ENCODE peak calls at places on chromosomes 7 and 10, in six cellular contexts. One of them, this sample, is unnamed.

GRCh38 chr10:113735913-113736312 is 15.6 kb upstream of the PLEKHS1 start:
- DNase-seq in GM12878: no peak
- DNase-seq in GM12891: no peak
- DNase-seq in HepG2: peak
- DNase-seq in K562: no peak
- DNase-seq in H1: no peak
- DNase-seq in this sample: no peak

GRCh38 chr7:39667354-39667923 is 44.1 kb downstream of the RALA start:
- DNase-seq in K562: no peak
- DNase-seq in H1: no peak
- DNase-seq in HepG2: no peak
- DNase-seq in GM12878: no peak
- DNase-seq in GM12891: no peak
- DNase-seq in this sample: no peak

GRCh38 chr10:76839276-76839675 is 798.3 kb downstream of the KCNMA1 start:
- DNase-seq in GM12878: no peak
- DNase-seq in GM12891: no peak
- DNase-seq in K562: no peak
- DNase-seq in HepG2: no peak
- DNase-seq in H1: no peak
- DNase-seq in this sample: no peak

GRCh38 chr7:70944516-70944915 is 187.4 kb upstream of the GALNT17 start:
- DNase-seq in GM12891: no peak
- DNase-seq in GM12878: no peak
- DNase-seq in K562: no peak
- DNase-seq in HepG2: no peak
- DNase-seq in H1: no peak
- DNase-seq in this sample: no peak

GRCh38 chr7:64509583-64509982 is 53.3 kb downstream of the ZNF680 start:
- DNase-seq in H1: no peak
- DNase-seq in HepG2: no peak
- DNase-seq in GM12878: no peak
- DNase-seq in GM12891: no peak
- DNase-seq in K562: no peak
- DNase-seq in this sample: no peak

GRCh38 chr7:38502848-38503247 is 128.3 kb downstream of the AMPH start:
- DNase-seq in GM12878: no peak
- DNase-seq in K562: no peak
- DNase-seq in HepG2: no peak
- DNase-seq in H1: no peak
- DNase-seq in GM12891: no peak
- DNase-seq in this sample: no peak

GRCh38 chr7:20214787-20215669 is 2.2 kb downstream of the MACC1 start:
- DNase-seq in H1: no peak
- DNase-seq in GM12891: no peak
- DNase-seq in GM12878: no peak
- DNase-seq in K562: peak
- DNase-seq in HepG2: no peak
- DNase-seq in this sample: no peak

GRCh38 chr10:11035318-11035920 is 17.7 kb downstream of the CELF2 start:
- DNase-seq in H1: no peak
- DNase-seq in GM12878: no peak
- DNase-seq in GM12891: no peak
- DNase-seq in K562: no peak
- DNase-seq in HepG2: no peak
- DNase-seq in this sample: no peak

GRCh38 chr7:154795014-154795413 is 207.9 kb downstream of the PAXIP1 start:
- DNase-seq in K562: peak
- DNase-seq in GM12891: no peak
- DNase-seq in GM12878: no peak
- DNase-seq in HepG2: no peak
- DNase-seq in H1: no peak
- DNase-seq in this sample: no peak

GRCh38 chr10:104090597-104090996 is 4.9 kb upstream of the COL17A1 start:
- DNase-seq in H1: no peak
- DNase-seq in GM12878: no peak
- DNase-seq in K562: no peak
- DNase-seq in GM12891: no peak
- DNase-seq in HepG2: no peak
- DNase-seq in this sample: no peak

GRCh38 chr7:69451715-69452114 is 146.6 kb upstream of the AUTS2 start:
- DNase-seq in GM12891: no peak
- DNase-seq in GM12878: no peak
- DNase-seq in K562: no peak
- DNase-seq in HepG2: no peak
- DNase-seq in H1: no peak
- DNase-seq in this sample: no peak

GRCh38 chr10:25363638-25364037 is 188.8 kb downstream of the GPR158 start:
- DNase-seq in GM12891: no peak
- DNase-seq in H1: no peak
- DNase-seq in GM12878: no peak
- DNase-seq in HepG2: no peak
- DNase-seq in K562: no peak
- DNase-seq in this sample: no peak

GRCh38 chr7:151579642-151580041 is 59.9 kb upstream of the RHEB start:
- DNase-seq in GM12891: no peak
- DNase-seq in K562: no peak
- DNase-seq in HepG2: no peak
- DNase-seq in H1: no peak
- DNase-seq in GM12878: no peak
- DNase-seq in this sample: no peak

GRCh38 chr10:42934842-42935241 is 142.0 kb upstream of the RET start:
- DNase-seq in GM12878: no peak
- DNase-seq in H1: no peak
- DNase-seq in K562: no peak
- DNase-seq in GM12891: no peak
- DNase-seq in HepG2: no peak
- DNase-seq in this sample: no peak

GRCh38 chr7:132130497-132130896 is 445.8 kb downstream of the PLXNA4 start:
- DNase-seq in HepG2: no peak
- DNase-seq in GM12878: no peak
- DNase-seq in H1: no peak
- DNase-seq in K562: no peak
- DNase-seq in GM12891: no peak
- DNase-seq in this sample: no peak

GRCh38 chr10:12140038-12140437 is 10.6 kb downstream of the SEC61A2 start:
- DNase-seq in K562: no peak
- DNase-seq in HepG2: no peak
- DNase-seq in GM12891: no peak
- DNase-seq in GM12878: no peak
- DNase-seq in H1: no peak
- DNase-seq in this sample: no peak

GRCh38 chr7:128409435-128410091 is at the start of gene IMPDH1:
- DNase-seq in H1: no peak
- DNase-seq in K562: peak
- DNase-seq in GM12878: no peak
- DNase-seq in HepG2: no peak
- DNase-seq in GM12891: peak
- DNase-seq in this sample: peak

GRCh38 chr7:33243319-33243881 is 114.0 kb downstream of the BBS9 start:
- DNase-seq in H1: no peak
- DNase-seq in GM12878: no peak
- DNase-seq in HepG2: peak
- DNase-seq in K562: peak
- DNase-seq in GM12891: no peak
- DNase-seq in this sample: no peak

GRCh38 chr7:28045592-28045991 is 135.0 kb downstream of the JAZF1 start:
- DNase-seq in HepG2: no peak
- DNase-seq in GM12891: no peak
- DNase-seq in H1: no peak
- DNase-seq in GM12878: no peak
- DNase-seq in K562: no peak
- DNase-seq in this sample: no peak

GRCh38 chr7:28048694-28049093 is 131.9 kb downstream of the JAZF1 start:
- DNase-seq in GM12878: no peak
- DNase-seq in K562: no peak
- DNase-seq in GM12891: no peak
- DNase-seq in H1: no peak
- DNase-seq in HepG2: no peak
- DNase-seq in this sample: no peak

GRCh38 chr7:28044825-28045224 is 135.8 kb downstream of the JAZF1 start:
- DNase-seq in GM12891: no peak
- DNase-seq in HepG2: no peak
- DNase-seq in K562: no peak
- DNase-seq in H1: no peak
- DNase-seq in GM12878: no peak
- DNase-seq in this sample: no peak

GRCh38 chr7:28042721-28043120 is 137.9 kb downstream of the JAZF1 start:
- DNase-seq in HepG2: no peak
- DNase-seq in GM12878: no peak
- DNase-seq in H1: no peak
- DNase-seq in GM12891: no peak
- DNase-seq in K562: no peak
- DNase-seq in this sample: no peak

GRCh38 chr7:28046035-28046434 is 134.6 kb downstream of the JAZF1 start:
- DNase-seq in HepG2: no peak
- DNase-seq in GM12878: no peak
- DNase-seq in GM12891: no peak
- DNase-seq in K562: no peak
- DNase-seq in H1: no peak
- DNase-seq in this sample: no peak
- TF ChIP-seq POLR2AphosphoS5 in HepG2: no peak
- TF ChIP-seq POLR2AphosphoS5 in GM12878: no peak
- TF ChIP-seq POLR2AphosphoS5 in GM12891: no peak
- TF ChIP-seq POLR2AphosphoS5 in K562: no peak
- TF ChIP-seq POLR2AphosphoS5 in H1: no peak
- TF ChIP-seq POLR2AphosphoS5 in this sample: no peak

DNA sequence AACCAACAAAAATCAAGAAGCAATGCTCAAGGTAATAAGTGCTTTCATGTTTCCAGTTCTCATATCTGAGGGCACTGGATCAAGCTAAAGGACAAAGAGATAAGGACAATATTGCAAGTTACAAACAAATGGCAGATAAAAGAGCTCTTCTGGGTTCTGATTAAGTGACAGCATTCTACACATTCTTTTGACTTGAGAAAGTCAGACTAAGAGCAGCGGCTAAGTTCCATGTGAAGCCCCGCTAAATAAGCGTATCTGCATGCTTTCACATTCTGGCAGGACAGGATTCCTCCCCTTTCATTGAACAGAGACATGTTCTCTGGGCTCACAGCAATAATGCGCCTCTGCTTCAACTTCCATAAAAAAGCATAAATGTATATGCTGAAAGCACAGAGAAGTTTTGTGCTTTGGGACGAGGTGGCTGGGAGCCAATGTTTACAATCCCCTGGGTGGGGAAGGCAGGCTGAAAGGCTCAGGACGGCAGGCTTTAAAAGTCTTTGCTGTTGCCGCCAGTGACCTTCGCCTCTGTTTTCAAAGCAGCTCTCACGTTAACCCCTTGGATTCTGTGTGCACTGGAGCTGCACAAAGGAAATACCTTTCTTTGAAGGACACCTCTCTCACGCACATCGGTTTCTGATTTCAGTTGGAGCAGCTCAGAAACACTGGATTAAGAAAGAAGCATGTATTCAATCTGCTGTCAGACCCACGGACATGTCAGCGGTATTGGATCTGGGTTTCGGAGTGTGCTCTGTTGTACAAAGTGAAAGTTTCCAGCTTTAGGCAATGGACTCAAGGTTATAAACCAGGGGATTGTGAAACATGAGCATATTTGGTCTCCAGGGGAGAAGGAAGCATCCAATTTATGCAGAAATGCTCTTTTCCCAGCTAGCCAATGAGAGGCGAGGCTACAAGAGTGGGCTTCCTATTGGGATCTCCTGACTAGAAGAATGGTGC is 105.4 kb upstream of the FAM133B start:
- DNase-seq in GM12891: no peak
- DNase-seq in K562: peak
- DNase-seq in HepG2: peak
- DNase-seq in GM12878: no peak
- DNase-seq in H1: no peak
- DNase-seq in this sample: no peak
- TF ChIP-seq TAF1 in GM12891: no peak
- TF ChIP-seq TAF1 in K562: no peak
- TF ChIP-seq TAF1 in HepG2: peak
- TF ChIP-seq TAF1 in GM12878: no peak
- TF ChIP-seq TAF1 in H1: no peak
- TF ChIP-seq TAF1 in this sample: no peak

DNA sequence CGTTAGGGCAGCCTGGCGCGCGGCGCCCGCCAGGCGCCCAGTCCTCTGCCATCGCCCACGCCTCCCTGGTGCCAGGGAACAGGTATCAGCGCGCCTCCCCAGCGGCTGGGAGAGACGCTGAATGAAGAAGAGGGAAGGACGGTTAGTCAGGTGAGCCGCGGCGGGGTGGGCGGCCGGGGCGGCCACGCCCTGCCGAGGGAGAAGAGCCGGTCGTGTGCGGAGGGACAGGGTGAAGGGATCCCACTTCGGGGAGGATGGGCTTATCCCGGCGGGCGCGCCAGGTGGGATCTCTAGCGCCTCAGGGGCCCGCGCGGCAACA is 580 bp upstream of the ARL4A start:
- DNase-seq in GM12878: no peak
- DNase-seq in K562: no peak
- DNase-seq in HepG2: no peak
- DNase-seq in H1: no peak
- DNase-seq in GM12891: peak
- DNase-seq in this sample: no peak
- TF ChIP-seq POLR2A in GM12878: no peak
- TF ChIP-seq POLR2A in K562: no peak
- TF ChIP-seq POLR2A in HepG2: peak
- TF ChIP-seq POLR2A in H1: no peak
- TF ChIP-seq POLR2A in GM12891: no peak
- TF ChIP-seq POLR2A in this sample: no peak

GRCh38 chr10:124152781-124153600 is 59.6 kb upstream of the CHST15 start:
- DNase-seq in H1: peak
- DNase-seq in GM12878: peak
- DNase-seq in K562: peak
- DNase-seq in HepG2: peak
- DNase-seq in GM12891: peak
- DNase-seq in this sample: peak

GRCh38 chr10:124150807-124151417 is 57.5 kb upstream of the CHST15 start:
- DNase-seq in H1: no peak
- DNase-seq in HepG2: no peak
- DNase-seq in GM12878: no peak
- DNase-seq in K562: no peak
- DNase-seq in GM12891: no peak
- DNase-seq in this sample: no peak

GRCh38 chr10:124151466-124152095 is 58.2 kb upstream of the CHST15 start:
- DNase-seq in GM12891: no peak
- DNase-seq in GM12878: no peak
- DNase-seq in H1: no peak
- DNase-seq in K562: no peak
- DNase-seq in HepG2: no peak
- DNase-seq in this sample: no peak

GRCh38 chr10:124153601-124153930 is 60.2 kb upstream of the CHST15 start:
- DNase-seq in GM12891: no peak
- DNase-seq in HepG2: no peak
- DNase-seq in K562: no peak
- DNase-seq in H1: no peak
- DNase-seq in GM12878: peak
- DNase-seq in this sample: no peak

GRCh38 chr10:124152139-124152780 is 58.9 kb upstream of the CHST15 start:
- DNase-seq in GM12878: no peak
- DNase-seq in HepG2: peak
- DNase-seq in GM12891: no peak
- DNase-seq in H1: no peak
- DNase-seq in K562: no peak
- DNase-seq in this sample: no peak
- TF ChIP-seq POLR2AphosphoS5 in GM12878: no peak
- TF ChIP-seq POLR2AphosphoS5 in HepG2: no peak
- TF ChIP-seq POLR2AphosphoS5 in GM12891: no peak
- TF ChIP-seq POLR2AphosphoS5 in H1: no peak
- TF ChIP-seq POLR2AphosphoS5 in K562: no peak
- TF ChIP-seq POLR2AphosphoS5 in this sample: no peak

GRCh38 chr7:102456327-102456726 is 8.3 kb downstream of the ALKBH4 start:
- DNase-seq in HepG2: no peak
- DNase-seq in K562: peak
- DNase-seq in GM12878: no peak
- DNase-seq in GM12891: no peak
- DNase-seq in H1: no peak
- DNase-seq in this sample: no peak
- TF ChIP-seq TAF1 in HepG2: no peak
- TF ChIP-seq TAF1 in K562: no peak
- TF ChIP-seq TAF1 in GM12878: no peak
- TF ChIP-seq TAF1 in GM12891: no peak
- TF ChIP-seq TAF1 in H1: no peak
- TF ChIP-seq TAF1 in this sample: no peak

This sample was measured in GM12892.